ENCODE peak calls at places on chromosome 13, in seven cellular contexts. One of them, this sample, is unnamed.

GRCh38 chr13:39821977-39822376 is 166.5 kb downstream of the COG6 start:
- DNase-seq in NCI-H446 treated with DMSO at 0.1 percent for 48 hours: no peak
- DNase-seq in activated B cell treated with CpG ODN at 0.5 μM for 24 hours: no peak
- DNase-seq in substantia nigra: no peak
- DNase-seq in psoas muscle: no peak
- DNase-seq in hepatocyte: no peak
- DNase-seq in AG04450: no peak
- DNase-seq in this sample: no peak

GRCh38 chr13:27634791-27635190 is 13.1 kb downstream of the POLR1D start:
- DNase-seq in psoas muscle: no peak
- DNase-seq in substantia nigra: no peak
- DNase-seq in AG04450: no peak
- DNase-seq in activated B cell treated with CpG ODN at 0.5 μM for 24 hours: no peak
- DNase-seq in NCI-H446 treated with DMSO at 0.1 percent for 48 hours: no peak
- DNase-seq in hepatocyte: no peak
- DNase-seq in this sample: no peak

GRCh38 chr13:107867701-107868661 is 347.4 kb downstream of the LIG4 start:
- DNase-seq in activated B cell treated with CpG ODN at 0.5 μM for 24 hours: no peak
- DNase-seq in NCI-H446 treated with DMSO at 0.1 percent for 48 hours: no peak
- DNase-seq in psoas muscle: no peak
- DNase-seq in AG04450: no peak
- DNase-seq in hepatocyte: peak
- DNase-seq in substantia nigra: peak
- DNase-seq in this sample: no peak

GRCh38 chr13:93180376-93180966 is 46.1 kb upstream of the GPC6 start:
- DNase-seq in activated B cell treated with CpG ODN at 0.5 μM for 24 hours: no peak
- DNase-seq in NCI-H446 treated with DMSO at 0.1 percent for 48 hours: no peak
- DNase-seq in hepatocyte: no peak
- DNase-seq in AG04450: peak
- DNase-seq in substantia nigra: no peak
- DNase-seq in psoas muscle: no peak
- DNase-seq in this sample: no peak

GRCh38 chr13:73242515-73243015 is 183.8 kb downstream of the KLF5 start:
- DNase-seq in AG04450: no peak
- DNase-seq in hepatocyte: no peak
- DNase-seq in activated B cell treated with CpG ODN at 0.5 μM for 24 hours: no peak
- DNase-seq in substantia nigra: no peak
- DNase-seq in NCI-H446 treated with DMSO at 0.1 percent for 48 hours: no peak
- DNase-seq in psoas muscle: no peak
- DNase-seq in this sample: no peak

GRCh38 chr13:44921931-44922758 is 67.1 kb downstream of the NUFIP1 start:
- DNase-seq in AG04450: peak
- DNase-seq in NCI-H446 treated with DMSO at 0.1 percent for 48 hours: peak
- DNase-seq in activated B cell treated with CpG ODN at 0.5 μM for 24 hours: no peak
- DNase-seq in substantia nigra: no peak
- DNase-seq in psoas muscle: peak
- DNase-seq in hepatocyte: peak
- DNase-seq in this sample: peak

GRCh38 chr13:89402211-89402610 is 1731.0 kb downstream of the SLITRK5 start:
- DNase-seq in substantia nigra: no peak
- DNase-seq in NCI-H446 treated with DMSO at 0.1 percent for 48 hours: no peak
- DNase-seq in psoas muscle: no peak
- DNase-seq in AG04450: no peak
- DNase-seq in hepatocyte: no peak
- DNase-seq in activated B cell treated with CpG ODN at 0.5 μM for 24 hours: no peak
- DNase-seq in this sample: no peak

GRCh38 chr13:71578048-71578447 is 289.0 kb downstream of the DACH1 start:
- DNase-seq in psoas muscle: no peak
- DNase-seq in substantia nigra: no peak
- DNase-seq in AG04450: no peak
- DNase-seq in activated B cell treated with CpG ODN at 0.5 μM for 24 hours: no peak
- DNase-seq in hepatocyte: no peak
- DNase-seq in NCI-H446 treated with DMSO at 0.1 percent for 48 hours: no peak
- DNase-seq in this sample: no peak

GRCh38 chr13:54018485-54018884 is 989.9 kb downstream of the OLFM4 start:
- DNase-seq in AG04450: no peak
- DNase-seq in psoas muscle: no peak
- DNase-seq in substantia nigra: no peak
- DNase-seq in activated B cell treated with CpG ODN at 0.5 μM for 24 hours: no peak
- DNase-seq in NCI-H446 treated with DMSO at 0.1 percent for 48 hours: no peak
- DNase-seq in hepatocyte: no peak
- DNase-seq in this sample: no peak

GRCh38 chr13:89695343-89696257 is 1651.9 kb upstream of the MIR17HG start:
- DNase-seq in substantia nigra: peak
- DNase-seq in psoas muscle: no peak
- DNase-seq in activated B cell treated with CpG ODN at 0.5 μM for 24 hours: no peak
- DNase-seq in hepatocyte: peak
- DNase-seq in AG04450: peak
- DNase-seq in NCI-H446 treated with DMSO at 0.1 percent for 48 hours: no peak
- DNase-seq in this sample: no peak

GRCh38 chr13:39876258-39876657 is 220.8 kb downstream of the COG6 start:
- DNase-seq in activated B cell treated with CpG ODN at 0.5 μM for 24 hours: no peak
- DNase-seq in NCI-H446 treated with DMSO at 0.1 percent for 48 hours: no peak
- DNase-seq in AG04450: peak
- DNase-seq in psoas muscle: no peak
- DNase-seq in hepatocyte: no peak
- DNase-seq in substantia nigra: no peak
- DNase-seq in this sample: peak